ENCODE peak calls at places on chromosomes 2 and 18, in four cellular contexts. S is SK-N-SH, F is GM12878, C is K562. V is an unnamed sample.

GRCh38 chr2:68255736-68256450 is 3.6 kb upstream of the PPP3R1 start:
- DNase-seq in S (no peak), F (no peak), C (no peak), V (no peak)

GRCh38 chr18:57150828-57151227 is 3.9 kb downstream of the BOD1L2 start:
- DNase-seq in S (peak), C (no peak), F (no peak), V (peak)

GRCh38 chr2:134181219-134181618 is 72.7 kb upstream of the MGAT5 start:
- DNase-seq in C (no peak), F (peak), S (no peak), V (no peak)

GRCh38 chr2:35510641-35511040 is 844.9 kb upstream of the CRIM1 start:
- DNase-seq in S (no peak), C (no peak), F (no peak), V (no peak)

GRCh38 chr2:216777637-216778273 is 82.1 kb downstream of the TNP1 start:
- DNase-seq in C (peak), F (peak), S (peak), V (peak)

GRCh38 chr2:27298391-27299080 is 9.7 kb downstream of the UCN start:
- DNase-seq in F (no peak), C (no peak), S (no peak), V (no peak)

GRCh38 chr2:186422226-186422625 is 63.8 kb upstream of the ZC3H15 start:
- DNase-seq in F (no peak), C (no peak), S (no peak), V (no peak)

GRCh38 chr2:128607440-128607839 is 288.8 kb upstream of the HS6ST1 start:
- DNase-seq in C (no peak), F (no peak), S (no peak), V (no peak)

GRCh38 chr2:26068602-26069298 is 34.9 kb downstream of the RAB10 start:
- DNase-seq in F (peak), S (no peak), C (peak), V (no peak)

GRCh38 chr18:74023220-74023619 is 124.4 kb downstream of the FBXO15 start:
- DNase-seq in F (no peak), S (no peak), C (no peak), V (peak)

GRCh38 chr18:78436110-78436509 is 543.5 kb upstream of the SALL3 start:
- DNase-seq in C (no peak), S (no peak), F (no peak), V (no peak)

GRCh38 chr2:26864226-26864625 is 16.3 kb downstream of the DPYSL5 start:
- DNase-seq in F (no peak), S (no peak), C (no peak), V (no peak)

GRCh38 chr2:234403751-234404150 is 93.1 kb downstream of the ARL4C start:
- DNase-seq in C (no peak), F (no peak), S (no peak), V (no peak)

GRCh38 chr2:200329798-200330197 is 23.3 kb downstream of the SPATS2L start:
- DNase-seq in S (no peak), F (no peak), C (peak), V (no peak)

GRCh38 chr2:227407601-227408089 is 19.9 kb upstream of the SCYGR1 start:
- DNase-seq in S (no peak), C (no peak), F (no peak), V (no peak)

GRCh38 chr2:8089596-8089995 is 592.3 kb upstream of the ID2 start:
- DNase-seq in S (no peak), C (no peak), F (no peak), V (no peak)

GRCh38 chr2:62383843-62384242 is 122.2 kb downstream of the TMEM17 start:
- DNase-seq in C (no peak), F (no peak), S (no peak), V (no peak)

GRCh38 chr2:23711979-23712755 is 214.8 kb downstream of the ATAD2B start:
- DNase-seq in C (no peak), S (no peak), F (no peak), V (peak)

GRCh38 chr18:32545631-32546030 is 74.9 kb upstream of the GAREM1 start:
- DNase-seq in S (no peak), F (no peak), C (no peak), V (no peak)
- TF ChIP-seq USF1 in S (no peak), F (no peak), C (no peak), V (no peak)

GRCh38 chr18:9088252-9088651 is 14.2 kb upstream of the NDUFV2 start:
- DNase-seq in S (no peak), C (no peak), F (no peak), V (no peak)

GRCh38 chr18:9092665-9093064 is 9.8 kb upstream of the NDUFV2 start:
- DNase-seq in C (no peak), S (no peak), F (no peak), V (no peak)

GRCh38 chr18:9094307-9095226 is 7.9 kb upstream of the NDUFV2 start:
- DNase-seq in S (no peak), F (no peak), C (peak), V (no peak)

GRCh38 chr18:9090578-9090977 is 11.9 kb upstream of the NDUFV2 start:
- DNase-seq in S (no peak), F (no peak), C (no peak), V (no peak)

DNA sequence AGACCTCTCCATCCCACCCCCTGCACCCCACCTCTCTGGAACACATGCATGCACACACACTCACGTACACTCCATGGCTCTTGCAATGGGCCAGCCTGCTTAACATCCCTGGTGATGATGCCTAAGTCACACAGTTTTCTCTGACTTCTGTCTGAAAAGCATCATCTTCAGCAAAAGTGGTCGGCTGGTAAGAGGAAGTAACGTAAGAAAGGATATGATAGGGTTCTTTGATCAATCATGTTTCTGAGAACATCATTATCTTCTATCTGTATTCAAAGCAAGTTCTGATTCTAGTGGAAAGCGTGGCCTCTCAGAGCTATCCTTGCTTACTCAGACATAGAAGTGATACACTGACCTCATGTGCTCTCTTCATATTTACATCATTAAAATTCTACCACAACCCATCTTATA is 11.4 kb upstream of the NDUFV2 start:
- DNase-seq in C (no peak), S (no peak), F (no peak), V (no peak)
- TF ChIP-seq USF2 in C (no peak), S (no peak), F (no peak), V (no peak)

GRCh38 chr18:37272841-37273240 is 292.8 kb downstream of the CELF4 start:
- DNase-seq in S (no peak), C (no peak), F (no peak), V (no peak)
- TF ChIP-seq USF1 in S (no peak), C (no peak), F (no peak), V (no peak)

GRCh38 chr18:61893971-61894750 is 1.4 kb upstream of the RNF152 start:
- DNase-seq in F (no peak), C (peak), S (peak), V (peak)
- TF ChIP-seq USF2 in F (no peak), C (no peak), S (no peak), V (no peak)

GRCh38 chr2:160207271-160207670 is 7.2 kb upstream of the ITGB6 start:
- DNase-seq in F (no peak), C (no peak), S (no peak), V (no peak)

GRCh38 chr2:160206436-160206835 is 6.4 kb upstream of the ITGB6 start:
- DNase-seq in S (no peak), C (no peak), F (no peak), V (no peak)

GRCh38 chr2:160203007-160203406 is 2.9 kb upstream of the ITGB6 start:
- DNase-seq in S (no peak), C (no peak), F (no peak), V (no peak)

GRCh38 chr2:160203422-160203821 is 3.4 kb upstream of the ITGB6 start:
- DNase-seq in C (no peak), S (no peak), F (no peak), V (no peak)

DNA sequence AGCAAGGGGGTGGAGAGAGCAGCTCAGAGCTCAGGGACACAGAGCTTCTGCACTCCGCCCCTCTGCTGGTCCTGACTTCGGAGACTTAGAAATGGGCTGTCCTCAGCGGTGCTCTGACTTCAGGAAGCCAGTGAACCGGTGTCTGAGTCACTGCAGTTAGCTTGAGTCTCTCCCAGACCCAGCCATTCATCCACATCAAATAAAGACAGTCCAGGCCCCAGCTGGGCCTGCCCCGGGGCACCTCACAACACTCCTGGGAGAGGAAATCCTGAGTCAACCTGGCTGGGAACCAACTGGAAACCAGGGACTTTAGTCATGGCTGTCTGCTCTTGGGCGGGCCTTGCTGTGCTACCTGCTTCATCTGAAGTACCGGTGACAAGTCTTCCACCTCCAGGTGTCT is 5.4 kb upstream of the ITGB6 start:
- DNase-seq in S (no peak), F (no peak), C (no peak), V (no peak)
- TF ChIP-seq USF1 in S (no peak), F (no peak), C (no peak), V (no peak)

GRCh38 chr2:153163055-153163454 is 315.5 kb downstream of the RPRM start:
- DNase-seq in S (peak), C (peak), F (no peak), V (peak)

GRCh38 chr2:153169567-153169966 is 309.0 kb downstream of the RPRM start:
- DNase-seq in C (no peak), S (no peak), F (no peak), V (no peak)

DNA sequence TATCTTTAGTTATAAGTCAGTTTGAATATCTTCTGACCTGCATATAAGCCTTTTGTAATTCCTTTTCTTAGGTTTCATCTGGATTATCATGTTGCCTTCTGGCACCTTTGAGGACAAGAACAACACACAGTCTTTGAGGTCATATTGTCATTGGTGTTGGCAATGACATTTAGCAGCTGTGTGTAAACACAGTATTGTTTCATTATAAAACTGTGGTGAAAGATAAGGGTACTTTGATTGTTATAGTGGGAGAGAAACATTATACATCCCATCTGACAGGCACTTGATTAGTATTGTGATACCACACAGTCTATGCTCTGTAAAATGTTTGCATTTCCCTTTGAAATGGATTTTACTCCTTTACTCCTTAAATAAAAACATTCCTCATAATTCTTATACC is 313.5 kb downstream of the RPRM start:
- DNase-seq in C (no peak), S (no peak), F (no peak), V (no peak)
- TF ChIP-seq USF2 in C (no peak), S (no peak), F (no peak), V (no peak)

GRCh38 chr2:240650254-240650965 is 25.1 kb downstream of the GPR35 start:
- DNase-seq in F (no peak), S (no peak), C (no peak), V (no peak)

GRCh38 chr2:240651185-240651584 is 25.9 kb downstream of the GPR35 start:
- DNase-seq in S (no peak), C (no peak), F (no peak), V (no peak)

DNA sequence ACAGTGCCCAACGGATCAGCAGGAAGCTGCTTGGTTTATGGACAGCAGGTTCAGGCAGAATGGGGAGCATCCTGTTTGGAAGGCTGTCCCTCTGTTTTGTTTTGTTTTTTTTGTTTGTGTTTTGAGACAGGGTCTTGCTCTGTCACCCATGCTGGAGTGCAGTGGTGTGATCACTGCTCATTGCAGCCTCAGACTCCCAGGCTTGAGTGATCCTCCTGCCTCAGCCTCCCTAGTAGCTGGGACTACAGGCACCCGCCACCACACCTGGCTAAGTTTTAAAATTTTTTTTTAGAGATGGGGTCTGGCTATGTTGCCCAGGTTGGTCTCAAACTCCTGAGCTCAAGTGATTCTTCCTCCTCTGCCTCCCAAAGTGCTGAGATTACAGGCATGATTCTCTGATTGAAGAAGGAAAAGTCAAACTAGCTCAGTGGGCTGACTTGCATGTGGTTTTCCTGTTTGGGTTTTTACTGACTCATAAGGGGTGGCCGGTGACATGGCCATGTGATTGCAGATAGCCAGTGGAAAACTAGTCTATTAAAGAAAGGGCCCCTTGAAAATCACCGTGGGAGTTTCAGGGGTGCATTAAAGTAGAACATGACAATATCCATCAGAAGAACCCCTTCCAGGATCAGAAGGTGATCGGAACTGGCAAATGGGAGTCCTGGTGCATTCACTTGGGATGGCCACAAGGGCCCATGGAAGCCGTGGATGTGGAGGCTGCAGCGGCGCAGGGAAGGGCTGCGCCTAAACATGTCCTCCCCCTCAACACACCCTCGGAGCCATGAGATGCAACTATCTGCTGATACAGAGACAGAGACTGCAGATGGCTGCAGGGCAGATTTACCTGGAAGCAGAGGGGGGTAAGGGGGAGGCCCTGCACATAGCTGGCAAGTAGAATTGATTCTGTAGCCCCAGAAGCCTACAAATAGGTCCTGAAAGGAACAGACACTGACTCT is 26.5 kb downstream of the AQP12B start:
- DNase-seq in F (peak), S (no peak), C (no peak), V (no peak)
- TF ChIP-seq USF1 in F (peak), S (no peak), C (no peak), V (no peak)

GRCh38 chr2:120109186-120110061 is 96.5 kb downstream of the EPB41L5 start:
- DNase-seq in S (peak), F (peak), C (peak), V (no peak)

GRCh38 chr2:120110062-120110362 is 97.1 kb downstream of the EPB41L5 start:
- DNase-seq in C (no peak), F (no peak), S (no peak), V (no peak)

GRCh38 chr2:120110507-120110906 is 97.6 kb downstream of the EPB41L5 start:
- DNase-seq in C (no peak), F (no peak), S (no peak), V (no peak)

GRCh38 chr2:120108749-120109148 is 95.9 kb downstream of the EPB41L5 start:
- DNase-seq in C (no peak), F (no peak), S (no peak), V (no peak)

GRCh38 chr2:120108049-120108448 is 95.2 kb downstream of the EPB41L5 start:
- DNase-seq in S (peak), C (no peak), F (no peak), V (no peak)
- TF ChIP-seq USF2 in S (no peak), C (no peak), F (no peak), V (no peak)

DNA sequence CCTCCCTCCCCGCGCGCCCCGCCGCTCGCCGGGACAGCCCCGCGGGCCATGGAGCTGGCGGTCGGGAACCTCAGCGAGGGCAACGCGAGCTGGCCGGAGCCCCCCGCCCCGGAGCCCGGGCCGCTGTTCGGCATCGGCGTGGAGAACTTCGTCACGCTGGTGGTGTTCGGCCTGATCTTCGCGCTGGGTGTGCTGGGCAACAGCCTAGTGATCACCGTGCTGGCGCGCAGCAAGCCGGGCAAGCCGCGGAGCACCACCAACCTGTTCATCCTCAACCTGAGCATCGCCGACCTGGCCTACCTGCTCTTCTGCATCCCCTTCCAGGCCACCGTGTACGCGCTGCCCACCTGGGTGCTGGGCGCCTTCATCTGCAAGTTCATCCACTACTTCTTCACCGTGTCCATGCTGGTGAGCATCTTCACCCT is 865 bp downstream of the GALR1 start:
- DNase-seq in F (no peak), S (peak), C (no peak), V (peak)
- TF ChIP-seq USF1 in F (no peak), S (no peak), C (no peak), V (no peak)

V was measured in WTC11.